ENCODE peak calls at places on chromosomes 3 and 15, in ten cellular contexts. T, U, Z, K, D, E, X, R, I and G are unnamed samples.

GRCh38 chr3:33063651-33064051 is 33.3 kb downstream of the GLB1 start:
- DNase-seq in U (peak), K (no peak), I (no peak), X (no peak), D (no peak), R (peak), Z (no peak), T (no peak), E (no peak), G (no peak)

GRCh38 chr3:127299276-127299675 is 11.4 kb upstream of the PRR20G start:
- DNase-seq in U (no peak), R (no peak), T (no peak), K (no peak), Z (no peak), E (peak), D (no peak), X (no peak), I (no peak), G (no peak)

GRCh38 chr15:23504003-23504402 is 57.0 kb upstream of the GOLGA6L2 start:
- DNase-seq in E (no peak), I (no peak), X (no peak), R (no peak), T (no peak), K (no peak), D (no peak), U (no peak), Z (no peak), G (no peak)

GRCh38 chr3:165839296-165840076 is 2.3 kb upstream of the BCHE start:
- DNase-seq in E (no peak), R (peak), X (no peak), U (no peak), I (no peak), D (no peak), K (peak), T (peak), Z (no peak), G (no peak)

GRCh38 chr3:17038900-17039545 is 154.3 kb downstream of the PLCL2 start:
- DNase-seq in K (no peak), T (no peak), I (no peak), X (no peak), U (no peak), R (no peak), Z (no peak), D (no peak), E (no peak), G (no peak)

GRCh38 chr15:75178171-75178937 is 23.3 kb upstream of the C15orf39 start:
- DNase-seq in E (no peak), U (no peak), X (no peak), Z (no peak), D (peak), T (no peak), I (no peak), K (peak), R (peak), G (no peak)

GRCh38 chr15:96270581-96271172 is 59.8 kb upstream of the NR2F2 start:
- DNase-seq in K (no peak), U (peak), E (no peak), X (no peak), D (no peak), I (no peak), T (no peak), R (peak), Z (peak), G (no peak)

GRCh38 chr3:175274474-175275218 is 415.5 kb downstream of the NAALADL2 start:
- DNase-seq in Z (no peak), X (no peak), U (no peak), R (no peak), K (no peak), T (no peak), I (no peak), E (no peak), D (no peak), G (no peak)

GRCh38 chr3:168117853-168118313 is 22.2 kb upstream of the GOLIM4 start:
- DNase-seq in T (no peak), E (no peak), D (no peak), K (no peak), I (no peak), R (peak), X (no peak), Z (peak), U (peak), G (no peak)

GRCh38 chr3:73999501-73999900 is 374.8 kb upstream of the PDZRN3 start:
- DNase-seq in R (peak), U (no peak), E (no peak), T (no peak), K (no peak), Z (no peak), D (no peak), I (no peak), X (no peak), G (no peak)

GRCh38 chr15:28125673-28126651 is 26.8 kb upstream of the OCA2 start:
- DNase-seq in T (peak), X (peak), R (peak), U (peak), D (no peak), E (no peak), I (no peak), K (peak), Z (peak), G (no peak)

GRCh38 chr3:41073190-41073589 is 126.1 kb upstream of the CTNNB1 start:
- DNase-seq in E (no peak), X (no peak), U (peak), T (no peak), D (no peak), R (peak), Z (no peak), I (no peak), K (no peak), G (no peak)

GRCh38 chr3:37833790-37834189 is 27.9 kb upstream of the CTDSPL start:
- DNase-seq in T (no peak), K (no peak), R (no peak), D (no peak), U (no peak), I (no peak), X (no peak), Z (peak), E (no peak), G (no peak)

GRCh38 chr3:46228259-46229222 is 13.7 kb upstream of the CCR3 start:
- DNase-seq in U (no peak), X (no peak), I (no peak), T (no peak), D (no peak), K (no peak), R (peak), E (peak), Z (no peak), G (no peak)

GRCh38 chr15:80531388-80532184 is 127.4 kb downstream of the ARNT2 start:
- DNase-seq in E (no peak), X (no peak), U (peak), D (peak), Z (no peak), I (no peak), K (no peak), T (no peak), R (no peak), G (no peak)

GRCh38 chr3:182810574-182811268 is 17.4 kb downstream of the ATP11B start:
- DNase-seq in D (no peak), E (no peak), X (no peak), I (no peak), U (peak), R (no peak), K (no peak), T (no peak), Z (no peak), G (no peak)

GRCh38 chr15:99096173-99096893 is 8.5 kb upstream of the SYNM start:
- DNase-seq in T (no peak), R (no peak), X (no peak), Z (no peak), E (no peak), U (no peak), I (no peak), K (no peak), D (no peak), G (no peak)

GRCh38 chr3:84666468-84666867 is 292.3 kb upstream of the CADM2 start:
- DNase-seq in I (no peak), U (no peak), X (no peak), E (no peak), D (no peak), R (no peak), T (no peak), K (no peak), Z (no peak), G (no peak)

GRCh38 chr15:78651930-78652655 is 11.1 kb upstream of the CHRNB4 start:
- DNase-seq in U (no peak), Z (no peak), K (no peak), D (no peak), T (no peak), X (no peak), E (no peak), R (no peak), I (no peak), G (no peak)

GRCh38 chr3:190481779-190482178 is 32.1 kb upstream of the TMEM207 start:
- DNase-seq in T (no peak), E (no peak), X (no peak), R (peak), U (no peak), Z (no peak), I (no peak), D (no peak), K (no peak), G (no peak)

GRCh38 chr3:47340866-47341265 is 40.0 kb upstream of the PTPN23 start:
- DNase-seq in T (no peak), I (no peak), X (no peak), Z (no peak), E (no peak), R (no peak), U (no peak), K (no peak), D (no peak), G (no peak)

GRCh38 chr3:60047426-60048200 is 997.8 kb upstream of the CFAP20DC start:
- DNase-seq in R (no peak), E (no peak), X (no peak), T (no peak), I (no peak), U (no peak), K (no peak), Z (no peak), D (no peak), G (no peak)
- TF ChIP-seq CTCF in R (no peak), E (no peak), X (no peak), T (no peak), I (no peak), U (no peak), K (no peak), Z (no peak), D (no peak), G (no peak)

DNA sequence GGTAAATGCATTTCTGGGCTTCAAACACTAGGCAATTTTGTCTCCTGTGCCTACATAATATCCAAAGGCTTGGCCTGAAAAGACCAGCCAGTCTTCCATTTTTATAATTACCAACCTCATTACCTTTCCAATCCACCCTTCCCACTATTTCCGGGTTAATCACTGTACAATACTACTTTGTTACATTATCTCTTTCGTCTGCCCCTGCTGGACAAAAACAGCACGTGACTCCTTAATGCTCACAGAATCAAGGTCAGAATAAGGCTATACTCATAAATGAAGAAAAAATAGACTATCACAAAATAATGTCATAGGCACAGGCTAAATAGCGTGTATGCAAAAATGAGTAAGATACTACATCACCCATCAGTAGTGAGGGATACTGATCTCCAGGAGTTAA is 40.1 kb downstream of the ABI3BP start:
- DNase-seq in K (no peak), D (no peak), I (no peak), T (no peak), Z (no peak), E (no peak), R (no peak), U (no peak), X (no peak), G (no peak)
- TF ChIP-seq CTCF in K (peak), D (no peak), I (no peak), T (no peak), Z (no peak), E (no peak), R (no peak), U (no peak), X (no peak), G (peak)

DNA sequence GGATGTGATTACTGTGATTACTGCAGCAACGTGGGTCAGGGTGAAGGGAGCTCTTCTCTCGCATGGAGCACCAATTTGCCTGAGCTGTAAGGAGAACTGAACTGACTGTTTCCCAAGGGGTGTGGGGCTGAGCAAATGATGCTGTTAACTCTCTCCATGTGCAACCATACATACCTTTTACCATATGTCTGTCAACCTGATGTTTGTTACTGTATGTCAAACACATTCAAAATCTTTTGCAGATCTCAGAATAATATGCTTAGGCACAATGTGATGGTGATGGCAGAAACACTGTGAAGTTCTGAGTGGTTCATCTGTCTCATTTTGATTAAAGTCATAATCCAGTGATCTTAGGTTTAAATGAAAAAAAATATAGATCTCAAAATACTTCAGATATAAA is 680.7 kb downstream of the SQOR start:
- DNase-seq in R (no peak), Z (no peak), I (no peak), E (no peak), T (no peak), X (no peak), U (no peak), D (no peak), K (no peak), G (no peak)
- TF ChIP-seq CTCF in R (no peak), Z (no peak), I (no peak), E (no peak), T (no peak), X (no peak), U (no peak), D (no peak), K (no peak), G (no peak)

GRCh38 chr3:67863869-67864268 is 209.5 kb upstream of the SUCLG2 start:
- DNase-seq in D (no peak), K (peak), T (no peak), E (no peak), X (no peak), R (no peak), Z (peak), I (no peak), U (no peak), G (no peak)
- TF ChIP-seq CTCF in D (no peak), K (peak), T (peak), E (no peak), X (peak), R (peak), Z (peak), I (no peak), U (peak), G (peak)